ENCODE peak calls at places on chromosomes 5 and 9, in four cellular contexts. I is body of pancreas, A is neural progenitor cell, U is fibroblast of lung. E is an unnamed sample.
A peak's percentile ranks its signal among the peaks of the same experiment; 100 is the strongest.

GRCh38 chr5:167167191-167167590 is 1124.3 kb upstream of the WWC1 start:
- DNase-seq in U (no peak), A (no peak), I (no peak), E (no peak)

GRCh38 chr5:54403121-54403520 is 52.4 kb upstream of the HSPB3 start:
- DNase-seq in U (no peak), A (no peak), I (no peak), E (no peak)

GRCh38 chr5:58985759-58986158 is 402.9 kb downstream of the RAB3C start:
- DNase-seq in A (no peak), I (no peak), U (no peak), E (no peak)

GRCh38 chr5:67303356-67303755 is 106.8 kb upstream of the CD180 start:
- DNase-seq in U (no peak), I (no peak), A (no peak), E (peak; percentile 50)

GRCh38 chr9:18274693-18275092 is 199.3 kb upstream of the ADAMTSL1 start:
- DNase-seq in U (peak; percentile 53), A (no peak), I (no peak), E (peak; percentile 75)

GRCh38 chr9:136609838-136610311 is 52.8 kb upstream of the EGFL7 start:
- DNase-seq in A (no peak), I (no peak), U (no peak), E (no peak)

GRCh38 chr9:92535940-92536850 is at the start of gene ECM2:
- DNase-seq in A (no peak), I (no peak), U (peak; percentile 69), E (peak; percentile 90)

GRCh38 chr5:138753794-138754698 is 821 bp downstream of the CTNNA1 start:
- DNase-seq in A (peak; percentile 81), U (peak; percentile 93), I (peak; percentile 91), E (peak; percentile 96)

GRCh38 chr5:101977729-101978345 is 318.2 kb downstream of the SLCO4C1 start:
- DNase-seq in U (peak; percentile 56), A (peak; percentile 81), I (no peak), E (peak; percentile 52)

GRCh38 chr9:135328485-135329417 is 150.8 kb upstream of the PPP1R26 start:
- DNase-seq in U (no peak), I (peak; percentile 8), A (no peak), E (no peak)

GRCh38 chr5:165029471-165029870 is 1524.1 kb downstream of the MAT2B start:
- DNase-seq in I (no peak), A (peak; percentile 73), U (peak; percentile 38), E (no peak)

GRCh38 chr5:35145671-35146317 is 84.5 kb downstream of the PRLR start:
- DNase-seq in A (no peak), U (no peak), I (no peak), E (no peak)

GRCh38 chr9:131100445-131100844 is 4.1 kb downstream of the AIF1L start:
- DNase-seq in U (no peak), I (no peak), A (no peak), E (no peak)

GRCh38 chr5:73523861-73524260 is 25.6 kb downstream of the BTF3 start:
- DNase-seq in U (no peak), I (no peak), A (no peak), E (no peak)

GRCh38 chr5:72187388-72188070 is 80.3 kb downstream of the MAP1B start:
- DNase-seq in I (no peak), A (no peak), U (no peak), E (no peak)

GRCh38 chr9:91807640-91808246 is 142.3 kb downstream of the ROR2 start:
- DNase-seq in A (no peak), I (no peak), U (no peak), E (no peak)

GRCh38 chr5:57231607-57232006 is 57.7 kb downstream of the GPBP1 start:
- DNase-seq in U (peak; percentile 20), I (no peak), A (no peak), E (peak; percentile 87)

GRCh38 chr5:151238303-151238741 is 14.4 kb upstream of the CCDC69 start:
- DNase-seq in I (no peak), A (no peak), U (no peak), E (no peak)

GRCh38 chr5:75049581-75050274 is 2.6 kb downstream of the GCNT4 start:
- DNase-seq in U (peak; percentile 61), A (peak; percentile 79), I (peak; percentile 73), E (peak; percentile 65)

GRCh38 chr9:93978498-93978897 is 23.3 kb upstream of the BARX1 start:
- DNase-seq in A (no peak), U (peak; percentile 23), I (no peak), E (peak; percentile 49)

GRCh38 chr9:107153336-107153735 is 129.7 kb upstream of the RAD23B start:
- DNase-seq in U (peak; percentile 42), I (no peak), A (no peak), E (no peak)

GRCh38 chr5:132635873-132636272 is 22.1 kb upstream of the IL13 start:
- DNase-seq in I (no peak), A (no peak), U (no peak), E (no peak)

GRCh38 chr9:70045452-70045851 is 1.8 kb downstream of the MAMDC2 start:
- DNase-seq in U (no peak), A (no peak), I (no peak), E (no peak)

GRCh38 chr9:94757158-94757557 is 30.7 kb downstream of the AOPEP start:
- DNase-seq in U (no peak), I (no peak), A (no peak), E (peak; percentile 56)

GRCh38 chr5:6790346-6790865 is 77.2 kb downstream of the TENT4A start:
- DNase-seq in I (no peak), U (no peak), A (no peak), E (no peak)

GRCh38 chr5:56335212-56335611 is 102.1 kb upstream of the ANKRD55 start:
- DNase-seq in I (no peak), A (no peak), U (no peak), E (no peak)

GRCh38 chr9:18002718-18003438 is 424.0 kb downstream of the SH3GL2 start:
- DNase-seq in U (no peak), I (no peak), A (no peak), E (no peak)

GRCh38 chr9:95336281-95336680 is 18.8 kb upstream of the FANCC start:
- DNase-seq in U (no peak), A (no peak), I (peak; percentile 18), E (peak; percentile 20)

GRCh38 chr9:131393622-131394463 is at the start of gene PRRC2B:
- DNase-seq in A (peak; percentile 97), I (peak; percentile 87), U (peak; percentile 77), E (peak; percentile 66)

GRCh38 chr9:80698725-80699124 is 990.6 kb downstream of the TLE1 start:
- DNase-seq in I (no peak), A (no peak), U (no peak), E (peak; percentile 2)

GRCh38 chr5:150146862-150147579 is 8.6 kb downstream of the PDGFRB start:
- DNase-seq in I (no peak), A (no peak), U (no peak), E (no peak)

GRCh38 chr9:7370378-7370777 is 429.2 kb downstream of the DMAC1 start:
- DNase-seq in I (no peak), A (peak; percentile 26), U (no peak), E (peak; percentile 3)

GRCh38 chr5:67619636-67620035 is 423.0 kb upstream of the CD180 start:
- DNase-seq in A (no peak), U (peak; percentile 21), I (no peak), E (no peak)

GRCh38 chr5:135235551-135236100 is 163.4 kb downstream of the MACROH2A1 start:
- DNase-seq in U (no peak), A (no peak), I (no peak), E (no peak)

GRCh38 chr9:100669968-100670367 is 92.1 kb downstream of the CAVIN4 start:
- DNase-seq in I (no peak), U (no peak), A (no peak), E (no peak)

GRCh38 chr9:84620338-84620737 is 49.2 kb upstream of the NTRK2 start:
- DNase-seq in A (no peak), I (no peak), U (no peak), E (no peak)

GRCh38 chr5:158796812-158797497 is 302.8 kb downstream of the EBF1 start:
- DNase-seq in A (no peak), U (no peak), I (no peak), E (peak; percentile 19)

GRCh38 chr5:178328826-178329225 is 96.2 kb upstream of the PHYKPL start:
- DNase-seq in A (no peak), I (no peak), U (no peak), E (no peak)

GRCh38 chr5:177515580-177515979 is 1.2 kb downstream of the DDX41 start:
- DNase-seq in U (no peak), A (no peak), I (no peak), E (no peak)

GRCh38 chr9:133113163-133113927 is 7.7 kb downstream of the RALGDS start:
- DNase-seq in I (no peak), A (no peak), U (no peak), E (no peak)
- H3K4me3 ChIP-seq in I (no peak overlapping the region), A (no peak overlapping the region), U (no peak overlapping the region), E (no peak overlapping the region)

GRCh38 chr5:62327138-62327537 is 21.1 kb downstream of the KIF2A start:
- DNase-seq in I (no peak), A (no peak), U (no peak), E (no peak)

GRCh38 chr5:62326302-62326701 is 20.3 kb downstream of the KIF2A start:
- DNase-seq in A (no peak), U (no peak), I (no peak), E (no peak)

GRCh38 chr5:62326702-62327101 is 20.7 kb downstream of the KIF2A start:
- DNase-seq in U (no peak), I (no peak), A (no peak), E (no peak)

GRCh38 chr5:62317810-62318209 is 11.8 kb downstream of the KIF2A start:
- DNase-seq in U (no peak), A (no peak), I (no peak), E (no peak)

GRCh38 chr5:62322484-62322883 is 16.5 kb downstream of the KIF2A start:
- DNase-seq in A (no peak), I (no peak), U (no peak), E (no peak)
- TF ChIP-seq CTCF in A (no peak), I (no peak), U (no peak), E (no peak)

GRCh38 chr5:144598451-144599068 is 427.9 kb downstream of the KCTD16 start:
- DNase-seq in U (peak; percentile 13), I (peak; percentile 74), A (peak; percentile 2), E (no peak)
- H3K4me3 ChIP-seq in U (peak overlapping the region; percentile 47), I (no peak overlapping the region), A (no peak overlapping the region), E (peak overlapping the region; percentile 13)

GRCh38 chr5:66242050-66242449 is 98.0 kb downstream of the SREK1 start:
- DNase-seq in I (no peak), A (no peak), U (no peak), E (no peak)

GRCh38 chr5:66234241-66234640 is 90.1 kb downstream of the SREK1 start:
- DNase-seq in I (no peak), A (no peak), U (no peak), E (no peak)

GRCh38 chr5:66238435-66238834 is 94.3 kb downstream of the SREK1 start:
- DNase-seq in U (no peak), A (no peak), I (no peak), E (no peak)

GRCh38 chr5:66241136-66241825 is 97.2 kb downstream of the SREK1 start:
- DNase-seq in U (no peak), I (no peak), A (no peak), E (no peak)

DNA sequence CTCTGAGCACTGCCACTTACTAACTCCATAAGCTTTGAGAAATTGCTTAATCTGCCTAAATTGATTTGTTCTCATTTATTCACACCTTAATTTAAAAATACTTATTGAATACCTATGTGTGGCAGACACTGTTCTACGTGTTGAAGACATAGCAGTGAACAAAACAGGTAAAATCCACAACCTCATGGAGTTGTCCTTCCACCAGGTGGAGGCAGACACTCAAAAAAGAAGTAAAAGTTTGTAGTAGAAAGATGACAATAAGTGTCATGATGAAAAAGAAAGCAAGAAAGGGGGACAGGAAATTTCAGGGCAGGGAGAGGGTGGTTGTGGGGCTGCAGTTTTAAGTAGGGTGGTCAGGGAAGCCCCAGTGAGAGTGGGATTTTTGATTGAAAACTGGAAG is 94.9 kb downstream of the SREK1 start:
- DNase-seq in A (peak; percentile 42), I (no peak), U (no peak), E (no peak)
- TF ChIP-seq CTCF in A (peak; percentile 68), I (no peak), U (no peak), E (no peak)